ENCODE peak calls at places on chromosomes 6 and 20, in eight cellular contexts. A is fibroblast of mammary gland, I is fibroblast of pulmonary artery, D is cardiac fibroblast, F is fibroblast of lung, T is AG10803, U is upper lobe of left lung, L is AG09309. W is an unnamed sample.

GRCh38 chr6:134031696-134032255 is 20.6 kb downstream of the SLC2A12 start:
- DNase-seq in A (peak; percentile 19), I (no peak), D (no peak), F (peak; percentile 89), T (peak; percentile 39), U (no peak), L (no peak), W (no peak)

GRCh38 chr20:58893355-58894151 is 41.0 kb downstream of the GNAS start:
- DNase-seq in A (peak; percentile 48), I (no peak), D (peak; percentile 31), F (peak; percentile 52), T (no peak), U (no peak), L (no peak), W (no peak)

GRCh38 chr6:127946388-127946787 is 45.5 kb upstream of the THEMIS start:
- DNase-seq in A (no peak), I (no peak), D (no peak), F (no peak), T (no peak), U (no peak), L (no peak), W (no peak)

GRCh38 chr6:83859410-83860346 is at the start of gene CYB5R4:
- DNase-seq in A (peak; percentile 95), I (peak; percentile 97), D (peak; percentile 97), F (peak; percentile 94), T (peak; percentile 92), U (peak; percentile 96), L (peak; percentile 81), W (peak; percentile 99)

GRCh38 chr20:2825770-2826169 is 9.6 kb downstream of the TMEM239 start:
- DNase-seq in A (no peak), I (no peak), D (no peak), F (no peak), T (no peak), U (no peak), L (no peak), W (no peak)

GRCh38 chr20:16245879-16246278 is 327.4 kb downstream of the KIF16B start:
- DNase-seq in A (no peak), I (no peak), D (no peak), F (no peak), T (no peak), U (no peak), L (no peak), W (no peak)

GRCh38 chr20:47102629-47103028 is 208.0 kb downstream of the EYA2 start:
- DNase-seq in A (peak; percentile 81), I (peak; percentile 35), D (peak; percentile 59), F (no peak), T (peak; percentile 38), U (no peak), L (no peak), W (no peak)

GRCh38 chr20:57211949-57212889 is 54.2 kb downstream of the BMP7 start:
- DNase-seq in A (peak; percentile 84), I (peak; percentile 69), D (peak; percentile 43), F (peak; percentile 96), T (peak; percentile 87), U (no peak), L (peak; percentile 56), W (no peak)

GRCh38 chr6:105209950-105210706 is 30.3 kb upstream of the POPDC3 start:
- DNase-seq in A (peak; percentile 88), I (peak; percentile 85), D (peak; percentile 91), F (peak; percentile 90), T (peak; percentile 89), U (no peak), L (peak; percentile 68), W (no peak)

GRCh38 chr6:4853782-4854511 is 77.7 kb downstream of the CDYL start:
- DNase-seq in A (peak; percentile 13), I (peak; percentile 7), D (peak; percentile 37), F (peak; percentile 46), T (no peak), U (no peak), L (no peak), W (no peak)

GRCh38 chr6:167546611-167547327 is 221.9 kb downstream of the TTLL2 start:
- DNase-seq in A (no peak), I (no peak), D (no peak), F (no peak), T (no peak), U (peak; percentile 51), L (no peak), W (no peak)

GRCh38 chr20:24658920-24659660 is 189.7 kb downstream of the SYNDIG1 start:
- DNase-seq in A (no peak), I (no peak), D (no peak), F (no peak), T (no peak), U (no peak), L (no peak), W (no peak)

DNA sequence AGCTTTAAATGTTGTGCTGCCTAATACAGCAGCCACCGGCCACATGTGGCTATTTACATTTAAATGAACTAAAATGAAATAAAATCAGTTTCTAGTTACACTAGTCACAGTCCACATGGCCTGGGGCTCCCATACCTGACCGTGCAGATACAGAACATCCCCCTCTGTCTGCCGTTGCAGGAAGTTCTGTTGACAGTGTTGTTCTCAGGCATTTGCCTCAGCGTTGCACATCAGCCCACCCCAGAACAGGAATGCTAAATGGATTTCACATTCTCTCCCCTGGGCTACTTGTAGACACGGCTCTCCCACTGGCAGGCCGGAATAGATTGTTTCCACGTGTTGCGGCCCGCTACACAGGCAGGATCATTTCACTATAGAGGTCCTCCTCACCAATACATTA is 26.3 kb downstream of the JAG1 start:
- DNase-seq in A (peak; percentile 38), I (no peak), D (no peak), F (no peak), T (no peak), U (no peak), L (no peak), W (no peak)
- TF ChIP-seq CTCF in A (peak; percentile 37), I (peak; percentile 29), D (peak; percentile 27), F (peak; percentile 9), T (peak; percentile 33), U (no peak), L (peak; percentile 47), W (no peak)

DNA sequence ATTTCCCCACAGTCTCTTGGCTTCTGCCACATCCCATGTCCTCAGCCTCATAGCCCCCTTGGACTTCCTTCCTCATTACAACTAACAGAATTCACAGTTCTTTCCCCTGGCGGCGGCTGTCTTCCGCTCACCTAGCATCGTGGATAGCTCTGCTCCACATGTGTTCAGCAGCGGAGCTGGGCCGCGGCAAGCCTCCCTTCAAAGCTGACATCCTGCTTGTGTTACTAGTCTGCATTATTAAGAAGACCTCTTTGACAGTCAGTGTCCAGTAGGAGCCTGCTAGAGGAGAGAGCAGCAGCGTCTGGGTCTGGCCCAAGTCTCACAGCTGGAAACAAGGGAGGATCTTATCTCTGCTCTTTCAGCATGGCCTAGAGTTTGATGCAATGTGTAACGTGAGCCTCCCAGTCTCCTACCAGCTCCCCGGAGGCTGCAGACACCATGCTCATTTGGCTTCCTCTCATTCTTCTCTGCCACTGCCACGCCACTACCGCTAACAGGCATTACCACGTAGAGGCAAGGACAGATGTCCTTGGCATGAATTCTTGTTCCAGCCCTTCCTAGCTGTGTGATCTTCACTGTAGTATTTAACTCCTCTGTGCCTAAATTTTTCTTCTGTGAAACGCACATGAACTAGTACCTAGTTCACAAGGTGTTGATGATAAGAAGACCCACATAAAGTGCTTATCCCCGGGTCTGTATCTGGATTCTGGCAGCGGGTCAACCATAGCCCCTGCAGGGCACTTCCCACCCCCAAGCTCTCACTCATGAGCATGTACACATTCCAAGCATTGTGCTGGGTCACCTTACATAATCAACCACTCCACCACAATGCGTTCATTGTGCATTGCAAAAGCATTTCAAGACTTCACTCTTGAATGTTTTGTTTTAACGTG is 107.1 kb upstream of the BACH2 start:
- DNase-seq in A (peak; percentile 69), I (peak; percentile 77), D (peak; percentile 46), F (peak; percentile 89), T (peak; percentile 31), U (no peak), L (no peak), W (no peak)
- TF ChIP-seq CTCF in A (no peak), I (no peak), D (no peak), F (no peak), T (peak; percentile 3), U (no peak), L (no peak), W (no peak)

GRCh38 chr6:31592396-31592771 is 422 bp downstream of the NCR3 start:
- DNase-seq in A (no peak), I (no peak), D (no peak), F (no peak), T (no peak), U (no peak), L (no peak), W (no peak)

GRCh38 chr6:31597006-31597405 is 4.2 kb upstream of the NCR3 start:
- DNase-seq in A (peak; percentile 38), I (peak; percentile 55), D (peak; percentile 54), F (peak; percentile 3), T (peak; percentile 24), U (no peak), L (no peak), W (no peak)
- TF ChIP-seq CTCF in A (peak; percentile 50), I (peak; percentile 46), D (peak; percentile 41), F (peak; percentile 14), T (peak; percentile 48), U (peak; percentile 33), L (peak; percentile 43), W (peak; percentile 13)

GRCh38 chr6:28220164-28221133 is 4.6 kb upstream of the ZSCAN9 start:
- DNase-seq in A (no peak), I (no peak), D (no peak), F (peak; percentile 47), T (no peak), U (no peak), L (no peak), W (no peak)

GRCh38 chr6:28215425-28215824 is 9.7 kb upstream of the ZSCAN9 start:
- DNase-seq in A (peak; percentile 56), I (peak; percentile 42), D (peak; percentile 34), F (no peak), T (peak; percentile 31), U (no peak), L (no peak), W (no peak)

GRCh38 chr6:28217890-28218289 is 7.2 kb upstream of the ZSCAN9 start:
- DNase-seq in A (no peak), I (no peak), D (no peak), F (no peak), T (no peak), U (no peak), L (no peak), W (no peak)

GRCh38 chr6:28213213-28213523 is 11.9 kb upstream of the ZSCAN9 start:
- DNase-seq in A (no peak), I (no peak), D (no peak), F (no peak), T (no peak), U (no peak), L (no peak), W (no peak)

DNA sequence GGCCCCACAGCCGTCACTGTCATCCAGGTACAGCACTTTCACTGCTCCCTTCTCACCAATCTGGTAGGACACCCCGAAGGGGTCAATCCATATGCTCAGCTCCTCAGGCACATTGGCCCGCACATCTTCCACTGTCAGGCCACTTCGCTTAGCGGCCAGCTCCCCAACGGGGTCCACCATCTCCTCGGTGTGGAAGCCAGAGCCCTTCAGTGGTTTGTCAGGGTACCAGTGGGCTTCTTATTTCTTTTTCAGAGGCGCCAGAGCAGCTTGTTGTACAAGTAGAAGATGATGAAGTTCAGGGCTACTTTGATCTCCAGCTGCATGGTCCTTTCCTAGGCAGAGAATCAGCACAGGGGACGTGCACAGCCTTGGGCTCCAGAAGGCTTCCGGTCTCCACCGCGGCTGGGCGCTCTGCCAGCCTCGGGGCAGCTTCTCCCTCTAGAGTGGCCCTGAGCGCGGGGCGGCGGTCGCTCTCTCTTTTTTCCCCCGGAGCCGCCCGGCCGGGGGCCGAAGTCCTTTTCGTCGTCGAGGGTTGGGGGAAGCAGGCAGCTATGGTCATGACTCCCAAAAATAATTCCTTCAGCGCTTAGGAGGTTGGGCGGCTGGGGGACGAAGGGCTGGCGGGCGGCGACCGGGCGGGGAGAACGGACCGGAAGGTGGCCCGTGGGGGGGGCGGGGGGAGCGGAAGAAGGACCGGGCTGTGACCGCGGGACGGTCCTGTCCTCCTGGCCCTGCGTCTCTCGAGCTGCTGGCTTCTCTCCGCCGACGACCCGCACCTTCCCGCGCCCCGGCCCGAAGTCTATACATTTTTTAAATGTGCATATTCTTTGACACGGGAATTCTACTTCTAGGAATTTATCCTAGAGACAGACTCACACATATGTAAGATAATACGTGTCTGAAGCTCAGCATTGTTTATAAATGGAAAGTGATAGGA is 6.5 kb upstream of the ZSCAN9 start:
- DNase-seq in A (peak; percentile 55), I (peak; percentile 67), D (peak; percentile 68), F (peak; percentile 69), T (peak; percentile 68), U (peak; percentile 81), L (no peak), W (peak; percentile 91)
- TF ChIP-seq CTCF in A (no peak), I (no peak), D (no peak), F (no peak), T (no peak), U (no peak), L (no peak), W (no peak)